ENCODE peak calls at places on chromosome 11, in five cellular contexts. T is breast epithelium, F is cardiac muscle cell, K is GM10248, M is CD14-positive monocyte. Z is an unnamed sample.

GRCh38 chr11:111944651-111945051 is 7.5 kb downstream of the DIXDC1 start:
- DNase-seq in T (no peak), F (no peak), K (no peak), M (no peak), Z (no peak)

GRCh38 chr11:120326228-120326627 is 1.1 kb downstream of the TLCD5 start:
- DNase-seq in T (no peak), F (no peak), K (no peak), M (no peak), Z (no peak)

GRCh38 chr11:94449437-94449836 is 44.2 kb downstream of the MRE11 start:
- DNase-seq in T (no peak), F (no peak), K (no peak), M (no peak), Z (no peak)

GRCh38 chr11:88480217-88480616 is 142.7 kb upstream of the CTSC start:
- DNase-seq in T (no peak), F (no peak), K (no peak), M (no peak), Z (no peak)

GRCh38 chr11:66970808-66971442 is 4.2 kb upstream of the C11orf86 start:
- DNase-seq in T (no peak), F (no peak), K (no peak), M (peak), Z (no peak)

GRCh38 chr11:78420255-78420764 is 2.7 kb upstream of the GAB2 start:
- DNase-seq in T (no peak), F (peak), K (no peak), M (peak), Z (no peak)

GRCh38 chr11:16299884-16300778 is 56.2 kb downstream of the SOX6 start:
- DNase-seq in T (no peak), F (peak), K (no peak), M (no peak), Z (no peak)

GRCh38 chr11:63993100-63993499 is 6.9 kb downstream of the OTUB1 start:
- DNase-seq in T (no peak), F (no peak), K (no peak), M (no peak), Z (no peak)

GRCh38 chr11:116578971-116579687 is 193.7 kb downstream of the BUD13 start:
- DNase-seq in T (no peak), F (no peak), K (no peak), M (no peak), Z (no peak)

GRCh38 chr11:68383976-68384501 is 71.6 kb downstream of the LRP5 start:
- DNase-seq in T (no peak), F (peak), K (peak), M (no peak), Z (peak)

GRCh38 chr11:11779975-11780374 is 61.8 kb upstream of the USP47 start:
- DNase-seq in T (no peak), F (no peak), K (no peak), M (no peak), Z (no peak)

GRCh38 chr11:70467196-70468085 is 69.1 kb downstream of the CTTN start:
- DNase-seq in T (no peak), F (peak), K (peak), M (no peak), Z (peak)

GRCh38 chr11:127044535-127044934 is 44.0 kb upstream of the KIRREL3 start:
- DNase-seq in T (no peak), F (no peak), K (no peak), M (no peak), Z (no peak)

GRCh38 chr11:113668255-113668654 is 37.9 kb downstream of the TMPRSS5 start:
- DNase-seq in T (no peak), F (no peak), K (no peak), M (no peak), Z (no peak)

GRCh38 chr11:109423114-109423859 is 1.3 kb downstream of the C11orf87 start:
- DNase-seq in T (no peak), F (peak), K (peak), M (no peak), Z (peak)

GRCh38 chr11:62132689-62133293 is 9.0 kb downstream of the INCENP start:
- DNase-seq in T (no peak), F (no peak), K (no peak), M (no peak), Z (no peak)

GRCh38 chr11:120547301-120547700 is 35.8 kb downstream of the GRIK4 start:
- DNase-seq in T (no peak), F (no peak), K (no peak), M (no peak), Z (no peak)

GRCh38 chr11:134412508-134413333 is 679 bp upstream of the B3GAT1 start:
- DNase-seq in T (no peak), F (peak), K (no peak), M (no peak), Z (peak)

GRCh38 chr11:97269527-97269926 is 879.7 kb downstream of the JRKL start:
- DNase-seq in T (no peak), F (peak), K (no peak), M (no peak), Z (no peak)
- TF ChIP-seq CTCF in T (no peak), F (peak), K (no peak), M (no peak), Z (no peak)

DNA sequence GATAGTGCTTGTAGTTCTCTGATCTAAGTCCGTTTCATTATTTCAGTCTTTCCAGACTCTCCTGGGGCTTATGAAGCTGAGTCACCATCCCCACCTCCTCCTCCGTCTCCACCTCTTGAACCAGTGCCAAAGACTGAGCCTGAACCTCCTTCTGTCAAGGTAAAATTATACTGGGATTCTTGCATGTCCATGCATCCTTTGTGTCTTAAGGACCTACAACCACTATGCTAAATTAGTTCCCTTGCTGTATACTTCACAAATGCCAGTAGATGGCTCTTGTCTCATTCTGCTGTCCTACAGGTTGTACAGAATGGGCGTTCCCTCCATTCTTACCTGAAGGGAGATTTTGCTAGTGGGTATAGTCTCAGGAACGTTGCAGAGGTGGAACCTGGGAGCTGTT is 42.2 kb downstream of the POLD3 start:
- DNase-seq in T (no peak), F (no peak), K (no peak), M (no peak), Z (no peak)
- TF ChIP-seq CTCF in T (peak), F (peak), K (no peak), M (no peak), Z (peak)

GRCh38 chr11:73334244-73335203 is 26.4 kb downstream of the ARHGEF17 start:
- DNase-seq in T (peak), F (peak), K (peak), M (peak), Z (peak)
- TF ChIP-seq CTCF in T (no peak), F (no peak), K (peak), M (no peak), Z (peak)

GRCh38 chr11:19352072-19352735 is 111.5 kb upstream of the E2F8 start:
- DNase-seq in T (no peak), F (no peak), K (no peak), M (no peak), Z (no peak)
- TF ChIP-seq CTCF in T (no peak), F (no peak), K (no peak), M (no peak), Z (no peak)

DNA sequence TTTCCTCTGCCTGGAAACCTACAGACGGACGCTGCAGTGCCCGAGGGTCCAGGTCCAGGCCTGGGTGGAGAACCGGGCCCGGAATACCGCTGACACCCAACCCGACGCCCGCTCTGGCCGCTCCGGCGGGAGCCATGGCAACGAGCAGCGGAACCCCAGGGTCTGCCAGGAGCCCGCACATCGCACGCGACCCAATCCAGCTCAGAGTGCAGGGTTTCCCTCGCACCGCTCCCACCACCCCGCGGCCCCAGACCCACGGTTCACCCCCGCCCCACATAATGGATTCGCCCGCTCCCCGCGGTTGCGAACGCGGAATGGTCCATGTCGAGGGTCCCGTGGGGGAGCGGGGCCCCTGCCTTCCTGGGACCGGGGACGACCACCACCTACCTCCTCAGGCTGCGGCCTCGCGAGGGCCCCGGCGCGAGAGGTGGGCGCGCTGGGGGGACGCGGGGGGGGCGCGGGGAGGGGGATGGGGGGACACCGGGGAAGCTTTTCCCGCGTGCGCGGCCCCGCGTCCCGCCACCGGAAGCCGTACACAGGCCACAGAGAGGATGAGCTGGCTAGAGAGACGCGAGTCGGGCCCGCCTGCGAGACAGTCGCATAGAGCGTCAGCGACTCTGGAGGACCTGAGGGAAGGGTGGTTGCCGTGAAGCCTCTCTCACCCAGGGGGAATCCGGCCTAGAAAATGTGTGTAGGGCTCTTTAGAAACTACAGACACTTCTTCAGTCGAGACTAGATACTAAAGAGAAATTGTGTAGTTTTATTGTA is at the start of gene SSRP1:
- DNase-seq in T (peak), F (peak), K (peak), M (peak), Z (peak)
- TF ChIP-seq CTCF in T (no peak), F (no peak), K (peak), M (no peak), Z (peak)

DNA sequence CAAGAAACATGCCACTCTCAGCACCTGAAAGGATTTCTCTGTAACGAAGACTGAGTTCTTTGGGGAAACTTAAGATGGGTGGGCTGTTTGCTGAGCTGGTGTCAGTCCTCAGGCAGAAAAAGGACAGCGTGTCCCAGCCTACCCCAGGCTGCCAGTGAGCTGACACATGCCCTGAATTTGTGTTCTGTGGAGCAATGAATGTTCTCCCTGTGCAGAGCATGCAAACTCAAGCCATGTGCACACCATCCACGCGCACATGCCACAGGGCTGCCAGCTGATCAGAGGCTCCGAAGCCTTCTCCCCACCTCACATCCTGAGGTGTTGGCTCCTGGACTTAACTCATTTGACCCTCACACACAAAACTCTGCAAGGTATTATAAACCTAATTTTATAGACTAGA is 104.9 kb downstream of the KCNC1 start:
- DNase-seq in T (no peak), F (no peak), K (no peak), M (no peak), Z (no peak)
- TF ChIP-seq CTCF in T (no peak), F (no peak), K (no peak), M (no peak), Z (no peak)

GRCh38 chr11:6628526-6628925 is 9.3 kb upstream of the TPP1 start:
- DNase-seq in T (no peak), F (no peak), K (no peak), M (no peak), Z (no peak)

GRCh38 chr11:6630632-6631291 is 11.5 kb upstream of the TPP1 start:
- DNase-seq in T (no peak), F (no peak), K (no peak), M (no peak), Z (no peak)

GRCh38 chr11:6629892-6630631 is 10.8 kb upstream of the TPP1 start:
- DNase-seq in T (no peak), F (peak), K (no peak), M (no peak), Z (no peak)

GRCh38 chr11:6627762-6628241 is 8.6 kb upstream of the TPP1 start:
- DNase-seq in T (no peak), F (no peak), K (peak), M (no peak), Z (peak)

DNA sequence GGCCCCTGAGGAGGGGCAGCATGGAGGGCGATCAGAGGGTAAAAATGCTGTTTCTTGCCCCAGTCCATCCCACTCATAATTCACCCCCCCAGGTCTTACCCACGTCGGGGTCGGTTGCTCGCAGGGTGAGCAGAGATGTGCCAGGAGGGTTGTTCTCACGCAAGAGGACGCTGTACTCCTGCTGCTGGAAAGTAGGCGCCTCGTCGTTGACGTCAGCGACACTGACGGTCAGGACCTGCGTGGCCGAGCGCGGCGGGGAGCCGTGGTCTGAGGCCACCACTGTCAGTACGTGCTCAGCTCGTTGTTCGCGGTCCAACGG is 10.3 kb upstream of the TPP1 start:
- DNase-seq in T (no peak), F (no peak), K (no peak), M (no peak), Z (no peak)
- TF ChIP-seq CTCF in T (no peak), F (no peak), K (no peak), M (no peak), Z (no peak)

DNA sequence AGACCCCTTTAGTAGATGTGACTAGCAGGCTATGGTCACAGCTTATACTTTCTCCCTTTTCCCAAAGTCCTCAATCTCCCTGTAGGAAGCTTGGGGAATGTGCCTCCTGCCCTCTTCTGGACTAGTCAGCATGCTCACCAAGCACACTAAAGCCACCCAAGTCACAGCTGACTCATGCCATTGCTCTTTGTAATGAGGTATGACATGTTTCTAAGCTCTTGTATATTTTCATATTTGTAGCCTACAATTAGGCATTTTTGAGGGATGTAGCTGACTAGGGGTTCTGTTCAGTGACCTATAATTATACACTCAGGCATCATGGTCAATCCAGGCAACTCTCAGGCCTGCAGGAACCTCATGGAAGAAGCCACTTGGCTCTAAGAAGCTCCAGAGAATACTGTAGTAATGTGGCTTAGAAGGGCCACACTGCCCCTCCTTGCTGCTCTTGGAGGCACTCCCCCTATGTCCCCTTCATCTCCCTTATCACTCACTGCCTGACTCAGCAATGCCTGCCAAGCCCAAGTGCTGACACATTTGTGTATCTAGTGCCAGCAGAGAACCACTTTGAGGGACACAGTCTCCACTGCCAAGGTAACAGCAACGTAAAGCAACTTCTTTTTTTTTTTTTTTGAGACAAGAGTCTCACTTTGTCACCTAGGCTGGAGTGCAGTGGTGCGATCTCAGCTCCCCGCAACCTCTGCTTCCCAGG is 86.2 kb downstream of the RPL27A start:
- DNase-seq in T (no peak), F (no peak), K (no peak), M (no peak), Z (no peak)
- TF ChIP-seq CTCF in T (no peak), F (peak), K (no peak), M (no peak), Z (no peak)

GRCh38 chr11:105132716-105133511 is 6.7 kb downstream of the CARD18 start:
- DNase-seq in T (no peak), F (no peak), K (no peak), M (no peak), Z (no peak)

GRCh38 chr11:105124756-105125155 is 14.8 kb downstream of the CARD18 start:
- DNase-seq in T (no peak), F (no peak), K (no peak), M (no peak), Z (no peak)

GRCh38 chr11:105135873-105136272 is 3.7 kb downstream of the CARD18 start:
- DNase-seq in T (no peak), F (peak), K (no peak), M (no peak), Z (no peak)

GRCh38 chr11:105130189-105130813 is 9.3 kb downstream of the CARD18 start:
- DNase-seq in T (no peak), F (no peak), K (no peak), M (no peak), Z (no peak)
- TF ChIP-seq CTCF in T (no peak), F (no peak), K (no peak), M (no peak), Z (no peak)

GRCh38 chr11:44326615-44327475 is 16.9 kb upstream of the ALX4 start:
- DNase-seq in T (no peak), F (no peak), K (no peak), M (no peak), Z (no peak)
- TF ChIP-seq CTCF in T (no peak), F (no peak), K (peak), M (no peak), Z (no peak)